ENCODE peak calls at places on chromosomes 7 and 10, in eight cellular contexts. B is kidney glomerular epithelial cell, U is right lobe of liver, A is AG20443, E is omental fat pad, P is left lung, Z is H54, D is AG04450. Y is an unnamed sample.

GRCh38 chr7:155529845-155530244 is 16.5 kb downstream of the CNPY1 start:
- DNase-seq in P (no peak), D (no peak), Z (no peak), E (no peak), A (no peak), B (no peak), U (peak; percentile 5), Y (no peak)

GRCh38 chr7:150357771-150358427 is 10.7 kb upstream of the REPIN1 start:
- DNase-seq in D (no peak), B (no peak), P (no peak), E (no peak), Z (no peak), A (no peak), U (no peak), Y (no peak)

GRCh38 chr10:89047397-89047796 is 56.8 kb downstream of the FAS start:
- DNase-seq in B (no peak), D (no peak), A (peak; percentile 12), Z (no peak), P (no peak), E (no peak), U (no peak), Y (no peak)

GRCh38 chr7:112462236-112462635 is 12.0 kb downstream of the IFRD1 start:
- DNase-seq in U (peak; percentile 65), A (peak; percentile 46), B (peak; percentile 36), P (no peak), Z (no peak), D (no peak), E (no peak), Y (no peak)

GRCh38 chr7:32937344-32938174 is 19.7 kb upstream of the FKBP9 start:
- DNase-seq in U (peak; percentile 55), Z (peak; percentile 51), A (peak; percentile 34), B (no peak), E (peak; percentile 74), P (no peak), D (no peak), Y (no peak)

GRCh38 chr10:29317423-29318021 is 28.7 kb downstream of the LYZL1 start:
- DNase-seq in U (peak; percentile 85), E (no peak), Z (no peak), P (no peak), D (no peak), A (no peak), B (no peak), Y (no peak)

GRCh38 chr10:132257271-132257670 is 50.5 kb downstream of the STK32C start:
- DNase-seq in P (no peak), A (peak; percentile 92), D (no peak), Z (peak; percentile 98), B (no peak), U (no peak), E (no peak), Y (no peak)

GRCh38 chr10:110803830-110804338 is 67.8 kb upstream of the PDCD4 start:
- DNase-seq in D (no peak), P (no peak), B (peak; percentile 43), U (no peak), E (no peak), A (peak; percentile 78), Z (no peak), Y (peak; percentile 43)

GRCh38 chr7:112290065-112290464 is 83.6 kb downstream of the ZNF277 start:
- DNase-seq in Z (peak; percentile 14), E (no peak), U (no peak), P (no peak), B (peak; percentile 76), A (peak; percentile 53), D (no peak), Y (no peak)

GRCh38 chr7:152902870-152903860 is 143.6 kb downstream of the ACTR3B start:
- DNase-seq in D (no peak), Z (no peak), E (no peak), B (no peak), U (no peak), P (no peak), A (no peak), Y (no peak)

GRCh38 chr7:55071411-55072188 is 52.8 kb downstream of the EGFR start:
- DNase-seq in P (no peak), D (no peak), B (no peak), A (peak; percentile 58), U (no peak), E (no peak), Z (no peak), Y (no peak)

GRCh38 chr7:136049117-136049516 is 72.0 kb upstream of the MTPN start:
- DNase-seq in Z (no peak), B (no peak), D (no peak), U (no peak), E (no peak), P (no peak), A (no peak), Y (no peak)

GRCh38 chr7:140534743-140535142 is 55.4 kb upstream of the MKRN1 start:
- DNase-seq in D (no peak), P (no peak), U (no peak), A (peak; percentile 47), Z (no peak), E (no peak), B (no peak), Y (no peak)

GRCh38 chr7:110090113-110090820 is 1000.7 kb upstream of the LRRN3 start:
- DNase-seq in U (no peak), A (no peak), D (no peak), Z (no peak), B (peak; percentile 36), E (no peak), P (no peak), Y (no peak)

GRCh38 chr10:87750001-87750651 is 67.9 kb downstream of the ATAD1 start:
- DNase-seq in P (no peak), U (no peak), E (no peak), B (no peak), A (peak; percentile 60), Z (no peak), D (peak; percentile 51), Y (no peak)

GRCh38 chr10:78815702-78816334 is 252.9 kb upstream of the ZMIZ1 start:
- DNase-seq in B (peak; percentile 5), A (no peak), D (no peak), E (no peak), U (no peak), P (no peak), Z (no peak), Y (no peak)

GRCh38 chr10:98460837-98461499 is 14.2 kb upstream of the HPS1 start:
- DNase-seq in B (peak; percentile 92), D (peak; percentile 83), Z (peak; percentile 80), A (peak; percentile 88), P (no peak), E (no peak), U (no peak), Y (no peak)

GRCh38 chr7:132876576-132876975 is 205.3 kb downstream of the CHCHD3 start:
- DNase-seq in Z (no peak), B (no peak), P (no peak), A (no peak), D (no peak), U (no peak), E (no peak), Y (no peak)

GRCh38 chr7:128936798-128937197 is 929 bp upstream of the IRF5 start:
- DNase-seq in Z (no peak), U (no peak), B (no peak), D (no peak), A (no peak), P (no peak), E (no peak), Y (no peak)

GRCh38 chr10:97724341-97724941 is 10.9 kb downstream of the MARVELD1 start:
- DNase-seq in E (no peak), B (no peak), U (no peak), A (peak; percentile 40), D (no peak), P (no peak), Z (no peak), Y (no peak)

GRCh38 chr10:59752278-59752940 is 846 bp downstream of the MRLN start:
- DNase-seq in U (no peak), P (no peak), B (no peak), Z (no peak), A (no peak), E (no peak), D (no peak), Y (no peak)

GRCh38 chr10:80964955-80965614 is 427.4 kb downstream of the SH2D4B start:
- DNase-seq in A (no peak), E (no peak), U (no peak), D (no peak), Z (no peak), B (no peak), P (no peak), Y (no peak)

GRCh38 chr10:88979153-88979562 is 11.4 kb upstream of the FAS start:
- DNase-seq in U (no peak), A (peak; percentile 91), B (peak; percentile 18), Z (peak; percentile 56), P (no peak), E (no peak), D (no peak), Y (no peak)

GRCh38 chr10:35041502-35041879 is 48.6 kb downstream of the CUL2 start:
- DNase-seq in U (no peak), E (no peak), B (no peak), Z (no peak), P (peak; percentile 73), A (no peak), D (no peak), Y (no peak)

GRCh38 chr7:129781856-129782256 is 170.3 kb downstream of the NRF1 start:
- DNase-seq in U (no peak), D (no peak), B (no peak), A (no peak), P (no peak), Z (no peak), E (no peak), Y (no peak)

GRCh38 chr10:47076949-47077348 is 165.7 kb downstream of the PTPN20 start:
- DNase-seq in Z (no peak), P (no peak), A (peak; percentile 34), D (no peak), B (no peak), U (no peak), E (no peak), Y (no peak)

GRCh38 chr7:78607099-78607498 is 808.5 kb downstream of the PHTF2 start:
- DNase-seq in U (no peak), B (no peak), Z (no peak), D (no peak), A (no peak), E (no peak), P (no peak), Y (no peak)